ENCODE peak calls at places on chromosomes 5 and 9, in seven cellular contexts. R, K, T, M, Q, G and E are unnamed samples.

GRCh38 chr5:6752236-6752635 is 39.0 kb downstream of the TENT4A start:
- DNase-seq in Q (no peak), G (no peak), K (no peak), R (no peak), T (no peak), M (no peak), E (no peak)

GRCh38 chr5:20601678-20602100 is 613.7 kb upstream of the CDH18 start:
- DNase-seq in G (peak; percentile 86), R (no peak), T (peak; percentile 30), K (no peak), Q (peak; percentile 90), M (no peak), E (peak; percentile 3)

GRCh38 chr5:171309526-171310333 is 682 bp downstream of the TLX3 start:
- DNase-seq in M (peak; percentile 48), T (no peak), G (no peak), K (no peak), R (no peak), Q (peak; percentile 83), E (peak; percentile 86)

GRCh38 chr9:129990269-129991005 is 52.6 kb downstream of the FNBP1 start:
- DNase-seq in R (no peak), G (no peak), M (no peak), K (peak; percentile 54), Q (peak; percentile 25), T (no peak), E (no peak)

GRCh38 chr9:113476511-113476916 is 13.0 kb downstream of the RGS3 start:
- DNase-seq in K (no peak), Q (no peak), T (no peak), R (no peak), G (no peak), M (no peak), E (no peak)

GRCh38 chr5:53874409-53874808 is 314.0 kb downstream of the NDUFS4 start:
- DNase-seq in Q (no peak), R (peak; percentile 25), G (no peak), M (no peak), T (peak; percentile 12), K (no peak), E (no peak)

GRCh38 chr5:9507974-9508373 is 37.9 kb downstream of the SEMA5A start:
- DNase-seq in T (peak; percentile 73), Q (no peak), M (no peak), G (peak; percentile 70), K (no peak), R (peak; percentile 11), E (no peak)

GRCh38 chr5:83567741-83568530 is 96.4 kb downstream of the VCAN start:
- DNase-seq in Q (peak; percentile 76), M (no peak), K (no peak), R (peak; percentile 33), G (peak; percentile 86), T (peak; percentile 92), E (no peak)

GRCh38 chr9:115531410-115532130 is 413.6 kb upstream of the TNC start:
- DNase-seq in T (peak; percentile 64), R (peak; percentile 4), G (no peak), K (no peak), M (no peak), Q (no peak), E (no peak)

GRCh38 chr5:177491429-177491945 is 5.9 kb downstream of the PDLIM7 start:
- DNase-seq in K (no peak), T (no peak), Q (peak; percentile 64), G (no peak), M (no peak), R (no peak), E (peak; percentile 100)

GRCh38 chr9:86043586-86043985 is 55.8 kb downstream of the GOLM1 start:
- DNase-seq in K (no peak), Q (no peak), M (no peak), T (no peak), G (no peak), R (no peak), E (no peak)

GRCh38 chr9:9214052-9214451 is 1398.8 kb downstream of the PTPRD start:
- DNase-seq in T (no peak), M (no peak), Q (no peak), K (no peak), G (no peak), R (no peak), E (no peak)

GRCh38 chr5:127899214-127899610 is 184.4 kb upstream of the SLC12A2 start:
- DNase-seq in M (no peak), R (no peak), G (no peak), Q (no peak), T (peak; percentile 15), K (no peak), E (no peak)

GRCh38 chr5:133925866-133926488 is 42.4 kb downstream of the C5orf15 start:
- DNase-seq in T (no peak), K (no peak), M (no peak), G (no peak), Q (peak; percentile 50), R (no peak), E (no peak)

GRCh38 chr5:15601853-15602252 is 101.9 kb downstream of the FBXL7 start:
- DNase-seq in T (no peak), G (no peak), K (no peak), R (no peak), M (peak; percentile 10), Q (no peak), E (no peak)

GRCh38 chr9:137048655-137049543 is 2.9 kb upstream of the NPDC1 start:
- DNase-seq in K (no peak), T (no peak), Q (peak; percentile 63), M (peak; percentile 83), R (no peak), G (no peak), E (peak; percentile 94)

GRCh38 chr5:67992919-67993318 is 222.6 kb upstream of the PIK3R1 start:
- DNase-seq in Q (no peak), R (no peak), G (no peak), T (peak; percentile 45), M (peak; percentile 30), K (no peak), E (no peak)

GRCh38 chr5:134846641-134846960 is 833 bp downstream of the C5orf24 start:
- DNase-seq in G (no peak), T (peak; percentile 28), Q (peak; percentile 25), R (no peak), K (peak; percentile 35), M (no peak), E (peak; percentile 26)

GRCh38 chr5:92180406-92180805 is 797.3 kb upstream of the ARRDC3 start:
- DNase-seq in T (no peak), Q (no peak), R (no peak), M (no peak), K (no peak), G (no peak), E (no peak)

GRCh38 chr9:114033397-114034103 is 44.5 kb downstream of the AMBP start:
- DNase-seq in Q (peak; percentile 28), K (no peak), G (no peak), M (peak; percentile 32), R (peak; percentile 39), T (no peak), E (peak; percentile 90)

GRCh38 chr9:136545065-136545965 is 533 bp downstream of the NOTCH1 start:
- DNase-seq in M (no peak), G (no peak), R (peak; percentile 44), K (peak; percentile 66), Q (peak; percentile 29), T (no peak), E (peak; percentile 87)